ENCODE peak calls at places on chromosomes 7 and 10, in ten cellular contexts. H, R, A, N, V, Y, O, Q, T and K are unnamed samples.

GRCh38 chr10:108911814-108912541 is 1011.3 kb downstream of the XPNPEP1 start:
- DNase-seq in H (peak; percentile 75), R (peak; percentile 33), A (peak; percentile 35), N (peak; percentile 82), V (no peak), Y (peak; percentile 82), O (no peak), Q (no peak), T (peak; percentile 11), K (peak; percentile 78)

GRCh38 chr10:77290528-77291155 is 347.0 kb downstream of the KCNMA1 start:
- DNase-seq in H (peak; percentile 97), R (peak; percentile 65), A (peak; percentile 91), N (no peak), V (no peak), Y (no peak), O (no peak), Q (no peak), T (peak; percentile 31), K (no peak)

GRCh38 chr10:99442394-99442793 is 12.0 kb upstream of the GOT1 start:
- DNase-seq in H (no peak), R (no peak), A (no peak), N (no peak), V (no peak), Y (no peak), O (no peak), Q (no peak), T (no peak), K (no peak)

GRCh38 chr7:27163776-27164380 is 1.5 kb downstream of the HOXA9 start:
- DNase-seq in H (no peak), R (no peak), A (no peak), N (no peak), V (no peak), Y (peak; percentile 17), O (no peak), Q (no peak), T (no peak), K (no peak)

GRCh38 chr10:74889662-74889998 is 63.2 kb downstream of the KAT6B start:
- DNase-seq in H (no peak), R (no peak), A (no peak), N (no peak), V (no peak), Y (no peak), O (no peak), Q (no peak), T (no peak), K (no peak)

GRCh38 chr10:133324198-133324792 is 12.4 kb downstream of the CALY start:
- DNase-seq in H (peak; percentile 58), R (no peak), A (peak; percentile 26), N (peak; percentile 54), V (peak; percentile 25), Y (peak; percentile 86), O (peak; percentile 51), Q (peak; percentile 81), T (peak; percentile 42), K (no peak)

GRCh38 chr10:114893248-114893647 is 44.7 kb upstream of the TRUB1 start:
- DNase-seq in H (no peak), R (no peak), A (peak; percentile 17), N (no peak), V (no peak), Y (no peak), O (peak; percentile 21), Q (no peak), T (no peak), K (no peak)

GRCh38 chr7:67738958-67739357 is 742.3 kb downstream of the TYW1 start:
- DNase-seq in H (peak; percentile 9), R (no peak), A (no peak), N (no peak), V (no peak), Y (no peak), O (peak; percentile 56), Q (no peak), T (no peak), K (no peak)

DNA sequence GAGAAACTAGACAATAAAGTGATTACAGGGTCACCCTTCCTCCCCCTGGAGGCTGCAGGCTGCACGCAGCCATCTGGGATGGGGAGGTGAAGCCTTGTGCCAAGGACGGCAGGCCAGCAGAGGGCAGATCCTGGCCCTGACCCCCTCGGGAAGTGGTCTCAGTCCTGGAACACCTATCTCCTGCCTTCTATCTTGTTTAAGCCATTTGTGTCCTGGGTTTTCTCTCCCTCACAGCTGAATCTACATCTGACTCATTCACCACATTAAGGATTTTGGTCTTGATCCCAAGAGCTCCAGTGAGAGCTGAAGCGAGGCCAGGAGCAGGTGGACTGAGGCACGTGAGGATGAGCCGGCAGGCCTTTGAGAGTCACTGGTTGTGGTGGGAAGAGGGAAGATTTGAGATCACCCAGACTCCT is 16.4 kb upstream of the PARP12 start:
- DNase-seq in H (peak; percentile 81), R (peak; percentile 39), A (peak; percentile 57), N (no peak), V (no peak), Y (peak; percentile 56), O (peak; percentile 61), Q (peak; percentile 35), T (peak; percentile 46), K (peak; percentile 65)
- TF ChIP-seq CTCF in H (peak; percentile 29), R (peak; percentile 41), A (peak; percentile 40), N (no peak), V (no peak), Y (no peak), O (peak; percentile 55), Q (peak; percentile 40), T (peak; percentile 37), K (peak; percentile 50)

DNA sequence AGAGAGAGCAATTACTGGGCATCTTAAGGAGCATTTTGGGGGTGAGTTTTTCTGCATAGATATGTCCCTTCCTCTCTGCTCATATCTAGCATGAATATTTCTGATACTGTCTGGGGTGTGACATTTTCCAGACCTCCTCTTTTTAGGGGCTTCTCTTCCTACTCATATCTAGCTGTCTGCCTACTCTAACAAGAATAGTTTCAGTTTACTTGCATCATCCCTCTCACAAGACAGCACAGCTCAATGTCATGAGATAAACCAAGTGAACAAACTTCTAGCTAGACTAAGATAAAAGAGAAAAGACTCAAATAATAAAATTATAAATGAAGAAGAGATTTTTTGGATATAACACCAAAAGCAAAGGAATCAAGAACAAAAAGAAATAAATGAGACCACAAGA is 419.5 kb upstream of the SORCS1 start:
- DNase-seq in H (no peak), R (no peak), A (no peak), N (no peak), V (no peak), Y (no peak), O (no peak), Q (no peak), T (no peak), K (no peak)
- TF ChIP-seq CTCF in H (no peak), R (no peak), A (no peak), N (no peak), V (no peak), Y (no peak), O (no peak), Q (no peak), T (no peak), K (no peak)

GRCh38 chr10:86391236-86391840 is 24.7 kb upstream of the GRID1 start:
- DNase-seq in H (no peak), R (no peak), A (no peak), N (no peak), V (no peak), Y (no peak), O (no peak), Q (no peak), T (no peak), K (no peak)

GRCh38 chr10:86388119-86388704 is 21.6 kb upstream of the GRID1 start:
- DNase-seq in H (no peak), R (no peak), A (no peak), N (no peak), V (no peak), Y (no peak), O (no peak), Q (no peak), T (no peak), K (no peak)

GRCh38 chr10:86387221-86387794 is 20.7 kb upstream of the GRID1 start:
- DNase-seq in H (no peak), R (no peak), A (no peak), N (no peak), V (no peak), Y (no peak), O (peak; percentile 45), Q (no peak), T (no peak), K (no peak)

GRCh38 chr10:86390337-86391120 is 23.9 kb upstream of the GRID1 start:
- DNase-seq in H (no peak), R (no peak), A (no peak), N (no peak), V (no peak), Y (no peak), O (no peak), Q (no peak), T (peak; percentile 9), K (no peak)

DNA sequence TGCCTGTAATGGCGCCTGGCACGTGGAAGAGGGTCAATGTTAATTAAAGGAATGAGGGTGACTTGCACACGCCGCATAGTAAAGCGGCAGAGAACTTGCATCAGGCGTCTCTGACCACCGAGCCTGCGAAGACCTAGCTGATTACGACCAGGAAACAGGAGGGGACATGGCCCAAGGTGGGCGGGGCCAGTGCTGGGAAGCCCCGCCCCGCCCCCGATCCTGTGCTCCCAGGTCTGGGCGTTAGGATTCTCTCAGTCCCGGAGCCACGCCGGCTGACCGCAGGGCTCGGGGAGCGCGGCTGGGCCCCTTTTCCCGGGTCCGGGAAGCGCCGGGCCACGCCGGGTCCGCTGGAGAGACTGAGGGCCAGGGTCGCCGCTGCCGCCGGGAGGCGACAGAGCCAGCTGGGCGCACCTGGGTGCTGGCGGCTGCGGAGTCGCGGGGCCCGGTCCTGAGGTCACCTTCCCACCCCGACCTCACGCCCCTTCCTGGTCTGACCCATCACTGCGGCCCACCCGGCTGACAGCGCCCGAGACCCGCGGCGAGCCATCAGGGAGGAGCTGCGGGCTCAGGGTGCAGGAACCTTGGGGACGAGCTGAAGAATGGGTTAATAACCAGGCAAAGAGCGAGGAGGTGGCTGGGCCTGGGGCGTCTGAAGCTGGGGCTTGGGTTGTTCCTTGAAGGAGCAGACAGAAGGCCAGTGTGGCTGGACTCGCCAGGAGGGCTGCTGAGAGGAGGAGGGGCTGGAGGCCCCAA is 23.0 kb upstream of the GRID1 start:
- DNase-seq in H (no peak), R (no peak), A (no peak), N (no peak), V (no peak), Y (peak; percentile 60), O (no peak), Q (peak; percentile 79), T (no peak), K (peak; percentile 67)
- TF ChIP-seq CTCF in H (no peak), R (no peak), A (no peak), N (no peak), V (no peak), Y (no peak), O (no peak), Q (no peak), T (no peak), K (no peak)

DNA sequence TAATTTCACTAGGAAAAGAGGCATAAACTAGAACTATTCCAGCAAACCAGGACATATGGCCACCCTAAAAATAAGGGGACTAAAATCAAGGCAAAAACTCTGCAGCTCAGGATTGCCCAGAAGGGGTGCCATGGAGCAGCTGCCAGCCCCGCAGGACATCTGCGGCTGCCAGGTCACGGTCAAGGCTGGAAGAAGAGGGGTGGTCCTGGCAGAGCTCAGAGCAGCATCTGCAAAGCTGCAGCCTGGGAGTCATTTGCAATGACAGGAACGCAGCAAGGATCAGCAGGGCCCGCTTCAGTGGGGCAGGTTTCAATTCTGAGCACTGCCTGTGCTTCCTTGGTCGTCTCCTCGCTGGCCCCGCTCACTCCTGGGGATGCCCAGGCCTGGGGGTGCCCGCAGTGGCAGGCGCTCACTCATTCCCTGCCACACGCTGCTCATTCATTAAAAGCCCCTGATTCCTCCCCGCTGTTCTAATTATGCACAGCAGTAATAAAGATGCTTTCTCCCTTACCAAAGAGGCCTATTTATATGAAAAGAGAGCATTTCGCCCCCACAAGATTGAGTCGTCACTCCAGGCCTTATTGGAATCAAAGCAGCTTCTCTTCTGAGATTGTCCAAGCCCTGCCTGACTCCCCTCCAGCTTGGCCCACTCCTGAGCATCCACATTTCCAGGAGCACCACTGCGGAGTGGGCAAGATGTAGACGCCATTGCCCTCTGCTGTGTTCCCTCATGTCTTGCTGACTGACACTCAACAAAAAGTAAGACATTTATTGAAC is 4.6 kb downstream of the HSPA12A start:
- DNase-seq in H (no peak), R (no peak), A (no peak), N (no peak), V (no peak), Y (peak; percentile 54), O (no peak), Q (no peak), T (no peak), K (peak; percentile 13)
- TF ChIP-seq CTCF in H (peak; percentile 19), R (peak; percentile 49), A (peak; percentile 62), N (no peak), V (no peak), Y (no peak), O (no peak), Q (peak; percentile 32), T (no peak), K (no peak)